ENCODE peak calls at places on chromosomes 11 and 22, in four cellular contexts. V is esophagus muscularis mucosa, G is suprapubic skin, E is lower lobe of right lung. M is an unnamed sample.

GRCh38 chr22:41256254-41256897 is 15.6 kb upstream of the CHADL start:
- DNase-seq in G (no peak), E (no peak), V (no peak), M (no peak)

GRCh38 chr11:3836903-3837302 is 3.9 kb downstream of the RHOG start:
- DNase-seq in G (no peak), V (no peak), E (peak; percentile 66), M (no peak)

GRCh38 chr22:39205344-39206021 is 39.3 kb downstream of the PDGFB start:
- DNase-seq in V (no peak), G (peak; percentile 41), E (peak; percentile 21), M (no peak)

GRCh38 chr11:33515347-33515746 is 185.3 kb downstream of the C11orf91 start:
- DNase-seq in G (no peak), V (peak; percentile 47), E (no peak), M (no peak)

GRCh38 chr22:20149257-20150250 is 1.3 kb downstream of the CCDC188 start:
- DNase-seq in G (no peak), V (no peak), E (no peak), M (no peak)

GRCh38 chr11:114059984-114060401 is 482 bp downstream of the ZBTB16 start:
- DNase-seq in G (no peak), V (no peak), E (peak; percentile 73), M (no peak)

GRCh38 chr11:26231252-26231661 is 100.7 kb upstream of the ANO3 start:
- DNase-seq in V (no peak), G (no peak), E (no peak), M (no peak)

GRCh38 chr11:74672956-74673895 is 58.0 kb downstream of the CHRDL2 start:
- DNase-seq in E (no peak), V (peak; percentile 94), G (no peak), M (peak; percentile 91)

GRCh38 chr22:22036588-22036987 is 54.0 kb upstream of the TOP3B start:
- DNase-seq in V (no peak), E (no peak), G (no peak), M (no peak)

GRCh38 chr11:1557904-1558831 is 13.9 kb downstream of the DUSP8 start:
- DNase-seq in V (no peak), E (peak; percentile 63), G (peak; percentile 71), M (no peak)

GRCh38 chr11:79697905-79698304 is 257.1 kb upstream of the TENM4 start:
- DNase-seq in G (no peak), E (no peak), V (no peak), M (no peak)

GRCh38 chr11:113664981-113665710 is 41.0 kb downstream of the TMPRSS5 start:
- DNase-seq in V (no peak), G (no peak), E (no peak), M (no peak)

DNA sequence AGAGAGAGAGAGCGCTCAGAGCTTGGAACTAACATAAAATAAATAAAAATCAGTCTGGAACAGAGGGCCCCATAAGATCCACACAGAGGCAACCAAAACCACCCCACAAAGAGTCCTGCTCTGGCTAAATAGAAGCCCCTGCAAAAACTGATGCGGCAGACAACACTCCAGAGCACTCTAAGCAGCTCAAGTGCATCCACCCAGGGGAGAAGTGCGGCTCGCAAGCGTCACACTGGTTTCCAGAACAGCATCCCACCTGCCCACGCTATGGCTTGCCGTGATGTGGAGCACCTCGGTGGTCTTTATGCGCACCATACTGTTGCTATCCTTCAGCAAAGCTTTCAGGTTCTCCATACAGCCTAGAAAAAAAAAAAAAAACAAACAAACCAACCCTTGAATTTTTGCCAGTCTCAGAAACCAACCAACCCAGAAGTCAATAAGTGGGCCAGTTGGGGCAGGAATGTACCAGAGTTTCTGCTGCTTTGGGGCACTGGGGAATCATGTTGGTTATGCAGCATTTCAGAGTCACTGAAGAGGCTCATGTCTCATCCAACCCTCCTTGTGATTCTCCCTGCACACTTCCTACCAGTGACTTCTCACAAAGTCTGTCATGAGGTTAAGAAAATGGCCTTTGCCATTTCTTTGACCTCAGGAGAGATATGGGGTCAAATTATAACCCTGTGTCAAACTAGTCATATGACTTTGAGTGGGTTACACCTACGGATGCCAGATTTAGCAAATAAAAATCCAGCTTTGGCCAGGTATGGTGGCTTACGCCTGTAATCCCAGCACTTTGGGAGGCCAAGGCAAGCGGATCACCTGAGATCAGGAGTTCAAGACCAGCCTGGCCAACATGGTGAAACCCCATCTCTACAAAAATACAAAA is 3.0 kb downstream of the RSPH14 start:
- DNase-seq in V (no peak), G (no peak), E (no peak), M (no peak)
- H3K27ac ChIP-seq in V (no peak overlapping the region), G (peak overlapping the region; percentile 75), E (peak overlapping the region; percentile 49), M (no peak overlapping the region)

DNA sequence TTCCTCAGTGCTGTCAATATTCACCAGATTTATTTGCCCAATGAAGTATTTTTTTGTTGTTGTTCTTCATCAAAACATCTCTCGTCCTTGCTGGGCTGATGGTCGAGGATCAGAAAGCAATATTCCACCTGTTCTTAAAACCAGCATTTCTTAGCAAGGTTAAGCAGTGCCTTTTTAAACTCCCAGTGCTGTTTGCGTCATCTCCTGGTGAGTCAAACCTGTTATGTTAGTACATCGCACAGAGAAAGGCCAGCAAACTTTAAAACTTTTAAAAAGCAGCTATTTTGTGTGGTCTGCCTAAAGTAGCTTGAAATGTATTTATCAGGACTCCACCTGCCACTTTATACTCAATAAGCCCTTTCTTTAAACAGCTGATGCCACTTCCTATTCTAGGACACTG is 802.0 kb downstream of the KCNA4 start:
- DNase-seq in G (no peak), V (no peak), E (no peak), M (no peak)
- H3K4me3 ChIP-seq in G (no peak overlapping the region), V (no peak overlapping the region), E (no peak overlapping the region), M (no peak overlapping the region)

GRCh38 chr22:50001388-50002231 is 11.0 kb downstream of the IL17REL start:
- DNase-seq in G (no peak), V (no peak), E (peak; percentile 37), M (no peak)
- H3K27me3 ChIP-seq in G (peaks cover 26% of the 10 kb centered on the region), V (no peaks in the 10 kb centered on the region), E (peaks cover 11% of the 10 kb centered on the region), M (no peaks in the 10 kb centered on the region)

GRCh38 chr11:96254854-96255253 is 88.1 kb downstream of the MAML2 start:
- DNase-seq in V (no peak), G (no peak), E (no peak), M (no peak)

GRCh38 chr11:96257036-96257435 is 86.0 kb downstream of the MAML2 start:
- DNase-seq in V (no peak), G (no peak), E (no peak), M (no peak)

GRCh38 chr11:96256604-96257003 is 86.4 kb downstream of the MAML2 start:
- DNase-seq in G (no peak), E (no peak), V (no peak), M (no peak)

GRCh38 chr11:96256213-96256580 is 86.8 kb downstream of the MAML2 start:
- DNase-seq in G (no peak), V (no peak), E (no peak), M (no peak)

GRCh38 chr11:96254087-96254486 is 88.9 kb downstream of the MAML2 start:
- DNase-seq in E (no peak), G (no peak), V (no peak), M (no peak)
- H3K27ac ChIP-seq in E (peak overlapping the region; percentile 54), G (peak overlapping the region; percentile 22), V (no peak overlapping the region), M (peak overlapping the region; percentile 23)

GRCh38 chr22:44755956-44756361 is 3.6 kb downstream of the ARHGAP8 start:
- DNase-seq in G (no peak), V (no peak), E (no peak), M (no peak)
- H3K4me3 ChIP-seq in G (no peak overlapping the region), V (no peak overlapping the region), E (peak overlapping the region; percentile 21), M (no peak overlapping the region)

DNA sequence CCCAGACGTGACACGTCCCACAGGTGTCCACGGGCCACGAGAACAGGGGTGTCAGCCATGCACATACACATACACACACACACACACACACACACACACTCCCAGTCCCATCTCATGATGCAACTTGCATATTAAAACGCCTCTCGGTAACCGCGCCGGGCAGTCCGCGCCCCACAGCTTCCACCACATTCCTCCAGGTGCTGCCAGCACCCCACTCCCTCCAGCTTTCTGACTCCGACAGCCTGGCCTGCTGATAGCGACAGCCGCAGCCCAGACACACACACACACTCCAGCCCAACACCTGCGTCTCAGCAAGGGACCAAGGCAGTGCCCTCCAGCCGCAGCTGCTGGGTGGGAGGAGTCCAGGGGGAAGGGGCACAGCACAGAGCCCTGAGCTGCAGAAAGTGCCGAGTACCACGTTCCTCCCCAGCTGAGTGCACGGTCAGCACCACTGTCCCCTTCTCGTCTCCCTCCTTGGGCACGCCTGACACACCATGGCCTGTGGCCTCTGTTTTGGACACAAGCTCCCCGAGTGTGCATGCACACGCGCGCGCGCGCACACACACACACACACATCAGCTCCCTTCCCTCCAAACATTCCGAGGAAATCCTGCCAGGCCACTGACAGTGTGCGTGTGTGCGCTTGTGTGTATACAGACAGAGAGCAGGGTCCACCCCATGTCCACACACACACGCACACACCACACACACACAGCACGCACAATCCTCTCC is 1.3 kb downstream of the ELFN2 start:
- DNase-seq in V (no peak), E (no peak), G (no peak), M (no peak)
- H3K27me3 ChIP-seq in V (no peaks in the 10 kb centered on the region), E (peaks cover 70% of the 10 kb centered on the region), G (peaks cover 98% of the 10 kb centered on the region), M (peaks cover 30% of the 10 kb centered on the region)